ENCODE peak calls at places on chromosomes 6 and 20, in nine cellular contexts. D is HepG2, G is fibroblast of mammary gland, P is foreskin fibroblast, B is heart right ventricle, A is thoracic aorta, Q is AG09309, C is choroid plexus epithelial cell, E is adrenal gland. N is an unnamed sample.

GRCh38 chr20:2533118-2533517 is 3.3 kb upstream of the TMC2 start:
- DNase-seq in Q (no peak), E (no peak), A (no peak), P (no peak), G (no peak), B (no peak), D (no peak), C (no peak), N (no peak)

GRCh38 chr6:89970072-89970471 is 75.8 kb downstream of the GJA10 start:
- DNase-seq in C (no peak), G (no peak), D (no peak), A (no peak), Q (no peak), P (no peak), B (no peak), E (no peak), N (no peak)

GRCh38 chr6:114007451-114007953 is 36.6 kb upstream of the HDAC2 start:
- DNase-seq in A (no peak), P (no peak), G (no peak), C (no peak), Q (no peak), D (no peak), E (no peak), B (no peak), N (no peak)

GRCh38 chr20:20331796-20332195 is 36.1 kb upstream of the INSM1 start:
- DNase-seq in E (no peak), C (no peak), Q (no peak), G (no peak), B (no peak), P (no peak), A (no peak), D (no peak), N (no peak)

GRCh38 chr6:110422444-110422822 is 7.1 kb upstream of the DDO start:
- DNase-seq in D (no peak), A (no peak), C (no peak), E (no peak), P (peak; percentile 9), G (no peak), B (no peak), Q (no peak), N (no peak)

GRCh38 chr6:7440476-7440875 is 50.9 kb downstream of the RIOK1 start:
- DNase-seq in A (no peak), C (no peak), G (no peak), D (no peak), Q (no peak), P (no peak), B (no peak), E (no peak), N (no peak)

GRCh38 chr6:37049990-37050853 is 44.8 kb downstream of the FGD2 start:
- DNase-seq in P (no peak), E (peak; percentile 67), Q (no peak), A (no peak), D (no peak), B (peak; percentile 64), C (no peak), G (no peak), N (no peak)

GRCh38 chr6:150029276-150029675 is 3.9 kb upstream of the RAET1L start:
- DNase-seq in A (no peak), Q (no peak), E (no peak), C (no peak), B (no peak), D (no peak), P (no peak), G (no peak), N (no peak)

GRCh38 chr20:53611449-53611894 is 17.8 kb upstream of the ZNF217 start:
- DNase-seq in G (peak; percentile 97), E (peak; percentile 41), B (no peak), A (no peak), Q (peak; percentile 99), D (no peak), C (peak; percentile 99), P (peak; percentile 94), N (peak; percentile 97)

GRCh38 chr6:114432380-114432779 is 89.6 kb upstream of the HS3ST5 start:
- DNase-seq in C (no peak), E (no peak), B (no peak), P (no peak), D (no peak), Q (no peak), G (no peak), A (no peak), N (no peak)

GRCh38 chr6:20115269-20116005 is 96.8 kb downstream of the MBOAT1 start:
- DNase-seq in C (no peak), G (no peak), E (no peak), Q (no peak), A (no peak), B (no peak), D (no peak), P (no peak), N (no peak)

GRCh38 chr6:160348552-160349441 is 619 bp downstream of the SLC22A3 start:
- DNase-seq in Q (no peak), D (peak; percentile 87), C (peak; percentile 15), B (peak; percentile 30), P (peak; percentile 53), G (no peak), A (no peak), E (peak; percentile 43), N (peak; percentile 17)
- H3K4me3 ChIP-seq in Q (no peak overlapping the region), D (peak overlapping the region; percentile 74), C (peak overlapping the region; percentile 50), B (peak overlapping the region; percentile 58), P (peak overlapping the region; percentile 15), G (peak overlapping the region; percentile 40), A (peak overlapping the region; percentile 95), E (peak overlapping the region; percentile 50), N (peak overlapping the region; percentile 61)

GRCh38 chr6:135002229-135002844 is 52.3 kb downstream of the HBS1L start:
- DNase-seq in P (peak; percentile 50), C (peak; percentile 53), Q (no peak), G (peak; percentile 34), D (peak; percentile 12), A (no peak), E (no peak), B (no peak), N (peak; percentile 46)
- TF ChIP-seq CTCF in P (peak; percentile 62), C (peak; percentile 66), Q (peak; percentile 58), G (peak; percentile 61), D (peak; percentile 40), A (peak; percentile 22), E (peak; percentile 44), B (peak; percentile 41), N (peak; percentile 64)

GRCh38 chr6:144285798-144286502 is 815 bp downstream of the UTRN start:
- DNase-seq in E (peak; percentile 81), G (peak; percentile 45), B (peak; percentile 85), D (peak; percentile 24), A (peak; percentile 36), Q (no peak), C (peak; percentile 45), P (peak; percentile 78), N (peak; percentile 54)

GRCh38 chr6:144283781-144284473 is 1.2 kb upstream of the UTRN start:
- DNase-seq in D (no peak), B (no peak), C (peak; percentile 62), P (peak; percentile 51), G (peak; percentile 37), Q (no peak), A (no peak), E (no peak), N (peak; percentile 63)

GRCh38 chr6:144285548-144285797 is 338 bp downstream of the UTRN start:
- DNase-seq in P (no peak), G (no peak), E (no peak), A (no peak), Q (no peak), B (no peak), D (no peak), C (no peak), N (no peak)

GRCh38 chr6:144284753-144285547 is at the start of gene UTRN:
- DNase-seq in Q (peak; percentile 49), A (peak; percentile 18), D (peak; percentile 74), P (peak; percentile 93), E (peak; percentile 82), G (peak; percentile 78), B (peak; percentile 85), C (peak; percentile 85), N (peak; percentile 84)

GRCh38 chr6:144284474-144284752 is 722 bp upstream of the UTRN start:
- DNase-seq in E (no peak), P (no peak), A (no peak), C (no peak), Q (no peak), G (no peak), B (no peak), D (no peak), N (no peak)
- H3K4me3 ChIP-seq in E (peak overlapping the region; percentile 90), P (peak overlapping the region; percentile 92), A (peak overlapping the region; percentile 83), C (peak overlapping the region; percentile 91), Q (peak overlapping the region; percentile 92), G (peak overlapping the region; percentile 87), B (peak overlapping the region; percentile 86), D (peak overlapping the region; percentile 87), N (peak overlapping the region; percentile 87)

GRCh38 chr6:40325791-40326190 is 261.4 kb downstream of the LRFN2 start:
- DNase-seq in E (no peak), B (no peak), C (no peak), Q (no peak), G (no peak), P (no peak), A (no peak), D (no peak), N (no peak)

GRCh38 chr6:40326689-40327404 is 260.3 kb downstream of the LRFN2 start:
- DNase-seq in C (no peak), G (no peak), A (no peak), E (no peak), D (no peak), Q (no peak), P (no peak), B (no peak), N (no peak)

GRCh38 chr6:40328988-40329545 is 258.1 kb downstream of the LRFN2 start:
- DNase-seq in Q (no peak), G (no peak), E (no peak), A (no peak), D (no peak), B (no peak), P (no peak), C (no peak), N (no peak)

GRCh38 chr6:40330301-40330721 is 256.9 kb downstream of the LRFN2 start:
- DNase-seq in E (no peak), Q (no peak), C (no peak), G (no peak), B (no peak), D (no peak), A (no peak), P (no peak), N (no peak)

DNA sequence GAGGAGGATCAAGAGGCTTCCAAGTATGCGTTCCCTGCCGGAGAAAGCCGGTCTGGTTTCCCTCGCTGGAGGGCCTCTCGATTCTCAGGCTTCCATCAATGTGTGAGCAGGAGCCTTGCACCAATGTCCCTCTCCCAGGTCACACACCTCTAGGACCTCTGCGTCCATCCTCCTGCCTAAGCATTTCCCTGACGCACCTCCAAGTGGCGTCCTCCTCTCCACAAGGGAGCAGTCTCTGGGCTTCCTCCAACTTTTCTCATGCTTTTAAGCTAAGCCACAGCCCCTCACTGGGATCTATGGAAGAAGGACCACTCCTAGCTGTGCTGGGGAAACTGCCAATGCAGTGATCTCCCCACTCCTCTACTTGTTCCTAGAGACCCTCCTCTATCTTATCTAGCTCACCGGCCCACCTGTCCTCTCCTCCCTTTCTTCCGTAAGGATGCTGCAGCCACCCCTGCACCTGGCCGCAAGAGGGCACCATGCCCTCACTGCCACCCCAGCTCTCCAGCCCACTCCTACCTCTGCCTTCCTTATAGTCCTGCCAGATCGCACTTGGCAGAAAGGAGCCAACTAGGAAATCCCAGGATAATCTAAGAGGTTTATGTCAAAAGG is 258.7 kb downstream of the LRFN2 start:
- DNase-seq in G (no peak), P (no peak), C (no peak), B (no peak), D (no peak), Q (no peak), E (peak; percentile 25), A (no peak), N (no peak)
- TF ChIP-seq CTCF in G (peak; percentile 29), P (peak; percentile 14), C (peak; percentile 49), B (peak; percentile 58), D (peak; percentile 90), Q (peak; percentile 28), E (peak; percentile 48), A (no peak), N (peak; percentile 23)

N was measured in fibroblast of the aortic adventitia.